ENCODE peak calls at places on chromosomes 13 and 19, in six cellular contexts. One of them, this sample, is unnamed.

GRCh38 chr13:27379694-27380596 is 44.5 kb upstream of the GTF3A start:
- DNase-seq in foreskin fibroblast: peak
- DNase-seq in MM.1S: peak
- DNase-seq in fibroblast of the aortic adventitia: peak
- DNase-seq in heart left ventricle: peak
- DNase-seq in A673: peak
- DNase-seq in this sample: peak

GRCh38 chr19:1175020-1175419 is 952 bp upstream of the SBNO2 start:
- DNase-seq in A673: no peak
- DNase-seq in MM.1S: no peak
- DNase-seq in foreskin fibroblast: no peak
- DNase-seq in fibroblast of the aortic adventitia: no peak
- DNase-seq in heart left ventricle: no peak
- DNase-seq in this sample: no peak

GRCh38 chr13:50513528-50513863 is 330.0 kb downstream of the DLEU7 start:
- DNase-seq in MM.1S: no peak
- DNase-seq in foreskin fibroblast: no peak
- DNase-seq in heart left ventricle: no peak
- DNase-seq in A673: no peak
- DNase-seq in fibroblast of the aortic adventitia: no peak
- DNase-seq in this sample: no peak

GRCh38 chr13:82358284-82358683 is 1524.0 kb downstream of the SLITRK1 start:
- DNase-seq in A673: no peak
- DNase-seq in fibroblast of the aortic adventitia: no peak
- DNase-seq in foreskin fibroblast: no peak
- DNase-seq in MM.1S: no peak
- DNase-seq in heart left ventricle: no peak
- DNase-seq in this sample: peak

GRCh38 chr13:45178349-45179142 is 22.3 kb downstream of the KCTD4 start:
- DNase-seq in fibroblast of the aortic adventitia: peak
- DNase-seq in heart left ventricle: no peak
- DNase-seq in A673: no peak
- DNase-seq in MM.1S: no peak
- DNase-seq in foreskin fibroblast: peak
- DNase-seq in this sample: peak

GRCh38 chr19:5964816-5965565 is 12.9 kb downstream of the RANBP3 start:
- DNase-seq in A673: no peak
- DNase-seq in fibroblast of the aortic adventitia: no peak
- DNase-seq in MM.1S: no peak
- DNase-seq in foreskin fibroblast: no peak
- DNase-seq in heart left ventricle: no peak
- DNase-seq in this sample: no peak

GRCh38 chr13:111953546-111954178 is 113.3 kb upstream of the SOX1 start:
- DNase-seq in heart left ventricle: no peak
- DNase-seq in fibroblast of the aortic adventitia: no peak
- DNase-seq in MM.1S: no peak
- DNase-seq in foreskin fibroblast: no peak
- DNase-seq in A673: no peak
- DNase-seq in this sample: no peak

GRCh38 chr13:76512676-76513277 is 373.4 kb downstream of the KCTD12 start:
- DNase-seq in foreskin fibroblast: peak
- DNase-seq in A673: peak
- DNase-seq in MM.1S: no peak
- DNase-seq in fibroblast of the aortic adventitia: peak
- DNase-seq in heart left ventricle: no peak
- DNase-seq in this sample: peak

GRCh38 chr19:31340059-31341025 is 8.9 kb downstream of the TSHZ3 start:
- DNase-seq in foreskin fibroblast: peak
- DNase-seq in MM.1S: no peak
- DNase-seq in heart left ventricle: no peak
- DNase-seq in fibroblast of the aortic adventitia: no peak
- DNase-seq in A673: peak
- DNase-seq in this sample: no peak

GRCh38 chr13:44220948-44221347 is 152.7 kb upstream of the SERP2 start:
- DNase-seq in MM.1S: no peak
- DNase-seq in heart left ventricle: no peak
- DNase-seq in A673: no peak
- DNase-seq in foreskin fibroblast: no peak
- DNase-seq in fibroblast of the aortic adventitia: no peak
- DNase-seq in this sample: peak

GRCh38 chr19:13024126-13024957 is 29.1 kb downstream of the NFIX start:
- DNase-seq in heart left ventricle: no peak
- DNase-seq in fibroblast of the aortic adventitia: peak
- DNase-seq in A673: no peak
- DNase-seq in MM.1S: no peak
- DNase-seq in foreskin fibroblast: no peak
- DNase-seq in this sample: no peak

GRCh38 chr13:78183737-78184136 is 265.1 kb upstream of the EDNRB start:
- DNase-seq in fibroblast of the aortic adventitia: peak
- DNase-seq in heart left ventricle: no peak
- DNase-seq in A673: no peak
- DNase-seq in foreskin fibroblast: no peak
- DNase-seq in MM.1S: no peak
- DNase-seq in this sample: peak

GRCh38 chr13:24161980-24162517 is 1.5 kb downstream of the SPATA13 start:
- DNase-seq in fibroblast of the aortic adventitia: no peak
- DNase-seq in MM.1S: no peak
- DNase-seq in A673: no peak
- DNase-seq in foreskin fibroblast: no peak
- DNase-seq in heart left ventricle: no peak
- DNase-seq in this sample: peak

GRCh38 chr13:24161010-24161775 is 673 bp downstream of the SPATA13 start:
- DNase-seq in foreskin fibroblast: no peak
- DNase-seq in MM.1S: peak
- DNase-seq in fibroblast of the aortic adventitia: peak
- DNase-seq in heart left ventricle: peak
- DNase-seq in A673: peak
- DNase-seq in this sample: no peak

GRCh38 chr13:24165746-24166145 is 5.2 kb downstream of the SPATA13 start:
- DNase-seq in heart left ventricle: no peak
- DNase-seq in foreskin fibroblast: peak
- DNase-seq in MM.1S: no peak
- DNase-seq in fibroblast of the aortic adventitia: peak
- DNase-seq in A673: no peak
- DNase-seq in this sample: peak

GRCh38 chr13:24159921-24160324 is 597 bp upstream of the SPATA13 start:
- DNase-seq in A673: no peak
- DNase-seq in heart left ventricle: no peak
- DNase-seq in foreskin fibroblast: no peak
- DNase-seq in MM.1S: no peak
- DNase-seq in fibroblast of the aortic adventitia: no peak
- DNase-seq in this sample: no peak

GRCh38 chr13:24162604-24163003 is 2.1 kb downstream of the SPATA13 start:
- DNase-seq in fibroblast of the aortic adventitia: no peak
- DNase-seq in MM.1S: no peak
- DNase-seq in foreskin fibroblast: no peak
- DNase-seq in heart left ventricle: no peak
- DNase-seq in A673: no peak
- DNase-seq in this sample: no peak
- H3K4me3 ChIP-seq in fibroblast of the aortic adventitia: no peak
- H3K4me3 ChIP-seq in MM.1S: no peak
- H3K4me3 ChIP-seq in foreskin fibroblast: peak
- H3K4me3 ChIP-seq in heart left ventricle: peak
- H3K4me3 ChIP-seq in A673: no peak
- H3K4me3 ChIP-seq in this sample: no peak

GRCh38 chr19:54352041-54352440 is 12.7 kb downstream of the LAIR1 start:
- DNase-seq in MM.1S: peak
- DNase-seq in A673: no peak
- DNase-seq in foreskin fibroblast: no peak
- DNase-seq in fibroblast of the aortic adventitia: no peak
- DNase-seq in heart left ventricle: no peak
- DNase-seq in this sample: no peak
- TF ChIP-seq CTCF in MM.1S: no peak
- TF ChIP-seq CTCF in A673: no peak
- TF ChIP-seq CTCF in foreskin fibroblast: no peak
- TF ChIP-seq CTCF in fibroblast of the aortic adventitia: no peak
- TF ChIP-seq CTCF in heart left ventricle: no peak
- TF ChIP-seq CTCF in this sample: no peak

DNA sequence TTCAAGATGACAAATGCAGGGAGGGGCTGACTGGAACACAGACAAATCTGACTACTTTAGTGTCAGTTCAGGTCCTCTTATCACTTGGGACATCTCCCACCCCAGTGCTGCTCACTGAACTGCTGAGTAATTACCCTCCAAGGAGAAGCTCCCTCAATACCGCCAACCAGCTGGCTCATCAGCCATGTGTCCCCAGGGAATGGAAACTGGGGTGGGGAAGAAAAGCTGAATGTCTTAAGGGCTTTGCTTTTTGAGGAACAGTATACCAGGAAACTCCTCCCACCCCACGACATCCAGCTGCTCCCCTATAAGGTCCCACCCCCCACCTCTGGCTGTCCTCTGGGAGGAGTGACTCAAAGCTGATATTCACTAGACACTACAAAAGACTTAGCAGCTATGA is 2.0 kb downstream of the ZNF823 start:
- DNase-seq in MM.1S: no peak
- DNase-seq in foreskin fibroblast: peak
- DNase-seq in fibroblast of the aortic adventitia: peak
- DNase-seq in A673: peak
- DNase-seq in heart left ventricle: peak
- DNase-seq in this sample: peak
- H3K4me3 ChIP-seq in MM.1S: no peak
- H3K4me3 ChIP-seq in foreskin fibroblast: peak
- H3K4me3 ChIP-seq in fibroblast of the aortic adventitia: peak
- H3K4me3 ChIP-seq in A673: peak
- H3K4me3 ChIP-seq in heart left ventricle: no peak
- H3K4me3 ChIP-seq in this sample: no peak

GRCh38 chr13:32168136-32168535 is 136.6 kb downstream of the FRY start:
- DNase-seq in MM.1S: no peak
- DNase-seq in fibroblast of the aortic adventitia: peak
- DNase-seq in heart left ventricle: no peak
- DNase-seq in A673: no peak
- DNase-seq in foreskin fibroblast: no peak
- DNase-seq in this sample: no peak

GRCh38 chr13:32165791-32166190 is 134.2 kb downstream of the FRY start:
- DNase-seq in fibroblast of the aortic adventitia: peak
- DNase-seq in MM.1S: no peak
- DNase-seq in foreskin fibroblast: no peak
- DNase-seq in heart left ventricle: peak
- DNase-seq in A673: no peak
- DNase-seq in this sample: peak

GRCh38 chr13:32159147-32159869 is 127.7 kb downstream of the FRY start:
- DNase-seq in fibroblast of the aortic adventitia: peak
- DNase-seq in heart left ventricle: peak
- DNase-seq in foreskin fibroblast: peak
- DNase-seq in A673: no peak
- DNase-seq in MM.1S: no peak
- DNase-seq in this sample: no peak

DNA sequence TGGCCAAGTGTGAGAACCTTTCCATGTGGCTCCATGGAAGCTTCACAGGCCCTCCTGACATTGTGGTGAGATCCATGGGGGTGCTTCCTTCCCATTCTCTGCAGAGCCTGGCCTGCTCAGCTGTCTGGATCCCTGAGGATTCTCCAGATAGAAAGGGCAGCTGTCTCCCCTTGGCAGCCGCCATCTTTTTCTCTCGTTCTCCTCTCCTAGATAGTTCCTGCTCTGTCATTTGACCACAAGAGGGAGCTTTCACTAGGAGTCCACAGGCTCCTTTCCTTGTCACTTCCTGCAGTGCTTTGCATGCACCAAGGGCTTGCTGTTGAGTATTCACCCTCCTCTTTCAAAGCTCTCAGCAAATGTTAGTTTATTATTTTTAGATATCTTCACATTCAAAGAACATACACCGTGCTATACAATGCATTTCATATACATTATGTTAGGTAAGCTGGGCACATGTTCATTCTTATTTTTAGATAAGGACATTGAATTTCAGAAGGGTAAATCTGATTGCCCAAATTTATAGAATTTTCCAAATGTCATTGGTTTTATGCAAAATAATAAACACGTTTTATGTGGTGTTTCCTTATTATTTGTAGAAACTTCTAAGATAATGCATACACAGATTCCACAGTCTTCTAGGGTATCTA is 133.2 kb downstream of the FRY start:
- DNase-seq in foreskin fibroblast: peak
- DNase-seq in A673: peak
- DNase-seq in heart left ventricle: no peak
- DNase-seq in MM.1S: peak
- DNase-seq in fibroblast of the aortic adventitia: peak
- DNase-seq in this sample: peak
- TF ChIP-seq CTCF in foreskin fibroblast: peak
- TF ChIP-seq CTCF in A673: peak
- TF ChIP-seq CTCF in heart left ventricle: peak
- TF ChIP-seq CTCF in MM.1S: peak
- TF ChIP-seq CTCF in fibroblast of the aortic adventitia: peak
- TF ChIP-seq CTCF in this sample: peak

DNA sequence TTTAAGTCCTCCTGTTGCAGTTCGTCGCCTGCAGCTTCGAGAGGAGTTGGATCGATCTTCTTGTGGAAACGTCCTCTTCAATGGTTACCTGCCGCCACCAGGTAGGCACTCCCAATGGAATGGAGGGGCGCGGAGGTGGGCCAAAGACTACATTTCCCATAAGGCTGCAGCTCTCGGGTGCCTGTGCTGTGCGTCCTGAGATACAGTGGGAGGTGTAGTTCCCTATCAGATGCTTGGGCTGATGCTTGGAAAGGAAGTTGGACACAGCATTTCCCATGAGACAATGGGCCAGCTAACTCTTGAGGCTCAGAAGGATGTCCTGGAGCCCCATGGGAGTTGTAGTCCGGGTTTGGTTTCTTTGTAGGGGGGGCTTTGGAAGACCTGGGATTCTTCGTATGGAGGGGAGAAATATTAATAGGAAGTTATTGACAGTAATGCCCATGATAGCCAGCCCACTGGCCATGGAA is 1.8 kb downstream of the SHKBP1 start:
- DNase-seq in fibroblast of the aortic adventitia: peak
- DNase-seq in A673: peak
- DNase-seq in foreskin fibroblast: no peak
- DNase-seq in MM.1S: no peak
- DNase-seq in heart left ventricle: no peak
- DNase-seq in this sample: no peak
- H3K4me3 ChIP-seq in fibroblast of the aortic adventitia: no peak
- H3K4me3 ChIP-seq in A673: no peak
- H3K4me3 ChIP-seq in foreskin fibroblast: no peak
- H3K4me3 ChIP-seq in MM.1S: no peak
- H3K4me3 ChIP-seq in heart left ventricle: no peak
- H3K4me3 ChIP-seq in this sample: no peak

GRCh38 chr13:20127563-20128458 is 33.0 kb downstream of the GJA3 start:
- DNase-seq in heart left ventricle: peak
- DNase-seq in A673: peak
- DNase-seq in MM.1S: peak
- DNase-seq in foreskin fibroblast: peak
- DNase-seq in fibroblast of the aortic adventitia: peak
- DNase-seq in this sample: peak
- TF ChIP-seq CTCF in heart left ventricle: peak
- TF ChIP-seq CTCF in A673: peak
- TF ChIP-seq CTCF in MM.1S: peak
- TF ChIP-seq CTCF in foreskin fibroblast: peak
- TF ChIP-seq CTCF in fibroblast of the aortic adventitia: peak
- TF ChIP-seq CTCF in this sample: peak